ENCODE peak calls at places on chromosomes 13 and 19, in eight cellular contexts. U is lung; O is brain pericyte; E is amniotic stem cell; Y is stimulated activated CD4-positive, alpha-beta T cell treated with anti-CD3 and anti-CD28 coated beads, Interleukin-1b, Interleukin-23, amount 100 ng/mL, for 1 hour; J is fibroblast of lung; M is NCI-H1930; B is M059J. I is an unnamed sample.

GRCh38 chr13:47588676-47589075 is 412.4 kb downstream of the SUCLA2 start:
- DNase-seq in U (no peak), O (no peak), E (no peak), Y (no peak), J (no peak), M (no peak), B (no peak), I (no peak)

GRCh38 chr13:25865391-25865790 is 186.4 kb downstream of the SHISA2 start:
- DNase-seq in U (no peak), O (no peak), E (no peak), Y (no peak), J (no peak), M (no peak), B (no peak), I (no peak)

GRCh38 chr19:10826236-10826635 is 9.8 kb downstream of the TMED1 start:
- DNase-seq in U (no peak), O (no peak), E (no peak), Y (no peak), J (no peak), M (no peak), B (no peak), I (no peak)

GRCh38 chr19:16571689-16572331 is 405 bp downstream of the SLC35E1 start:
- DNase-seq in U (no peak), O (no peak), E (no peak), Y (no peak), J (peak; percentile 12), M (no peak), B (peak; percentile 26), I (no peak)

GRCh38 chr19:48719263-48720171 is at the start of gene MAMSTR:
- DNase-seq in U (no peak), O (no peak), E (no peak), Y (no peak), J (no peak), M (no peak), B (no peak), I (no peak)

GRCh38 chr13:98456423-98456845 is 120.5 kb downstream of the STK24 start:
- DNase-seq in U (no peak), O (no peak), E (no peak), Y (no peak), J (no peak), M (no peak), B (no peak), I (no peak)

GRCh38 chr13:75618308-75618707 is 17.8 kb upstream of the LMO7 start:
- DNase-seq in U (no peak), O (no peak), E (no peak), Y (no peak), J (no peak), M (no peak), B (peak; percentile 14), I (no peak)

GRCh38 chr13:51848674-51849073 is 3.7 kb upstream of the TMEM272 start:
- DNase-seq in U (no peak), O (no peak), E (no peak), Y (no peak), J (peak; percentile 67), M (no peak), B (peak; percentile 66), I (no peak)

GRCh38 chr19:38173324-38174041 is 50.5 kb downstream of the DPF1 start:
- DNase-seq in U (no peak), O (no peak), E (no peak), Y (no peak), J (peak; percentile 4), M (no peak), B (peak; percentile 99), I (no peak)

GRCh38 chr19:30718728-30719127 is 346.5 kb downstream of the ZNF536 start:
- DNase-seq in U (no peak), O (no peak), E (no peak), Y (no peak), J (no peak), M (no peak), B (peak; percentile 15), I (no peak)

GRCh38 chr13:42279080-42279479 is 7.1 kb downstream of the AKAP11 start:
- DNase-seq in U (no peak), O (no peak), E (no peak), Y (no peak), J (no peak), M (no peak), B (no peak), I (no peak)

GRCh38 chr13:99403458-99403971 is 96.3 kb upstream of the GPR183 start:
- DNase-seq in U (no peak), O (no peak), E (no peak), Y (no peak), J (no peak), M (no peak), B (no peak), I (no peak)

GRCh38 chr13:90757127-90757680 is 590.3 kb upstream of the MIR17HG start:
- DNase-seq in U (no peak), O (no peak), E (no peak), Y (no peak), J (no peak), M (no peak), B (peak; percentile 2), I (no peak)

GRCh38 chr13:114121496-114122466 is 10.6 kb downstream of the RASA3 start:
- DNase-seq in U (no peak), O (no peak), E (no peak), Y (no peak), J (no peak), M (no peak), B (no peak), I (no peak)

GRCh38 chr13:69418319-69418718 is 689.3 kb upstream of the ATXN8OS start:
- DNase-seq in U (no peak), O (no peak), E (no peak), Y (no peak), J (no peak), M (no peak), B (no peak), I (no peak)

GRCh38 chr19:14479985-14480694 is 5.0 kb upstream of the PTGER1 start:
- DNase-seq in U (no peak), O (no peak), E (no peak), Y (peak; percentile 39), J (peak; percentile 32), M (peak; percentile 41), B (no peak), I (peak; percentile 66)

GRCh38 chr19:1074512-1075283 is 7.7 kb downstream of the ARHGAP45 start:
- DNase-seq in U (peak; percentile 92), O (no peak), E (no peak), Y (peak; percentile 92), J (no peak), M (peak; percentile 43), B (no peak), I (no peak)

GRCh38 chr13:51590966-51591627 is 6.8 kb downstream of the WDFY2 start:
- DNase-seq in U (no peak), O (peak; percentile 45), E (peak; percentile 65), Y (no peak), J (peak; percentile 90), M (no peak), B (peak; percentile 80), I (no peak)

GRCh38 chr13:32426981-32427851 is 714 bp downstream of the N4BP2L1 start:
- DNase-seq in U (peak; percentile 51), O (no peak), E (no peak), Y (no peak), J (no peak), M (peak; percentile 31), B (peak; percentile 11), I (no peak)

GRCh38 chr19:46732172-46732938 is 13.5 kb upstream of the FKRP start:
- DNase-seq in U (no peak), O (no peak), E (no peak), Y (no peak), J (no peak), M (no peak), B (peak; percentile 73), I (no peak)

GRCh38 chr19:35162471-35163326 is 8.2 kb downstream of the FXYD5 start:
- DNase-seq in U (no peak), O (no peak), E (peak; percentile 37), Y (no peak), J (no peak), M (no peak), B (peak; percentile 84), I (no peak)

GRCh38 chr19:41940443-41941409 is 12.5 kb upstream of the ERFL start:
- DNase-seq in U (no peak), O (no peak), E (no peak), Y (no peak), J (no peak), M (no peak), B (no peak), I (no peak)

I was measured in iPS DF 6.9.